ENCODE peak calls at places on chromosomes 11 and 22, in eight cellular contexts. T, I, E, G, M, Q, P and F are unnamed samples.

GRCh38 chr11:38384568-38384967 is 1786.5 kb upstream of the RAG2 start:
- DNase-seq in T (peak; percentile 0), I (no peak), E (no peak), G (no peak), M (no peak), Q (no peak), P (no peak), F (no peak)

GRCh38 chr22:45164217-45165123 is 745 bp downstream of the NUP50 start:
- DNase-seq in T (peak; percentile 16), I (peak; percentile 55), E (peak; percentile 15), G (peak; percentile 45), M (no peak), Q (peak; percentile 32), P (no peak), F (no peak)

GRCh38 chr11:130622126-130622525 is 173.7 kb downstream of the ADAMTS15 start:
- DNase-seq in T (peak; percentile 35), I (no peak), E (no peak), G (no peak), M (no peak), Q (no peak), P (no peak), F (no peak)

GRCh38 chr22:39920134-39920743 is 19.4 kb downstream of the GRAP2 start:
- DNase-seq in T (no peak), I (no peak), E (no peak), G (no peak), M (no peak), Q (no peak), P (no peak), F (no peak)

GRCh38 chr22:50720301-50720845 is 17.6 kb upstream of the ACR start:
- DNase-seq in T (peak; percentile 3), I (no peak), E (no peak), G (no peak), M (no peak), Q (no peak), P (no peak), F (no peak)

GRCh38 chr22:36873614-36874308 is 13.0 kb downstream of the NCF4 start:
- DNase-seq in T (peak; percentile 62), I (peak; percentile 81), E (peak; percentile 28), G (peak; percentile 56), M (peak; percentile 21), Q (peak; percentile 57), P (peak; percentile 20), F (peak; percentile 36)

GRCh38 chr11:16239130-16240105 is 116.9 kb downstream of the SOX6 start:
- DNase-seq in T (no peak), I (no peak), E (no peak), G (no peak), M (no peak), Q (no peak), P (no peak), F (peak; percentile 6)

GRCh38 chr22:35354068-35354467 is 26.8 kb upstream of the HMOX1 start:
- DNase-seq in T (no peak), I (no peak), E (no peak), G (no peak), M (no peak), Q (no peak), P (no peak), F (no peak)

GRCh38 chr11:46127150-46127638 is 5.9 kb upstream of the PHF21A start:
- DNase-seq in T (peak; percentile 74), I (peak; percentile 48), E (no peak), G (peak; percentile 45), M (peak; percentile 76), Q (peak; percentile 47), P (no peak), F (peak; percentile 61)

GRCh38 chr22:35894937-35895708 is 133.5 kb downstream of the RBFOX2 start:
- DNase-seq in T (peak; percentile 79), I (no peak), E (peak; percentile 64), G (no peak), M (no peak), Q (peak; percentile 12), P (no peak), F (peak; percentile 75)

GRCh38 chr11:7449841-7450214 is 35.5 kb upstream of the OLFML1 start:
- DNase-seq in T (no peak), I (no peak), E (peak; percentile 17), G (no peak), M (no peak), Q (no peak), P (no peak), F (peak; percentile 42)

GRCh38 chr11:121590772-121591404 is 138.1 kb upstream of the SORL1-AS1 start:
- DNase-seq in T (no peak), I (no peak), E (no peak), G (no peak), M (no peak), Q (no peak), P (no peak), F (no peak)

GRCh38 chr11:114604179-114604813 is 8.7 kb upstream of the NXPE4 start:
- DNase-seq in T (no peak), I (no peak), E (no peak), G (no peak), M (no peak), Q (no peak), P (no peak), F (no peak)

GRCh38 chr11:44658451-44658850 is 68.3 kb upstream of the TSPAN18 start:
- DNase-seq in T (no peak), I (no peak), E (no peak), G (peak; percentile 48), M (no peak), Q (no peak), P (no peak), F (peak; percentile 3)

GRCh38 chr22:23264610-23265388 is 84.5 kb downstream of the BCR start:
- DNase-seq in T (no peak), I (no peak), E (peak; percentile 88), G (no peak), M (no peak), Q (no peak), P (no peak), F (no peak)

GRCh38 chr11:67373916-67374570 is 645 bp upstream of the CLCF1 start:
- DNase-seq in T (peak; percentile 99), I (peak; percentile 89), E (peak; percentile 89), G (peak; percentile 86), M (no peak), Q (peak; percentile 83), P (peak; percentile 80), F (peak; percentile 99)

GRCh38 chr22:33477131-33478111 is 419.2 kb upstream of the SYN3 start:
- DNase-seq in T (no peak), I (no peak), E (no peak), G (no peak), M (no peak), Q (no peak), P (no peak), F (no peak)

GRCh38 chr11:108135845-108136599 is 14.7 kb downstream of the ACAT1 start:
- DNase-seq in T (peak; percentile 34), I (no peak), E (no peak), G (no peak), M (peak; percentile 26), Q (no peak), P (no peak), F (no peak)

GRCh38 chr11:61827573-61828378 is at the start of gene FADS2:
- DNase-seq in T (peak; percentile 95), I (peak; percentile 94), E (peak; percentile 75), G (peak; percentile 90), M (peak; percentile 82), Q (peak; percentile 63), P (no peak), F (peak; percentile 98)

DNA sequence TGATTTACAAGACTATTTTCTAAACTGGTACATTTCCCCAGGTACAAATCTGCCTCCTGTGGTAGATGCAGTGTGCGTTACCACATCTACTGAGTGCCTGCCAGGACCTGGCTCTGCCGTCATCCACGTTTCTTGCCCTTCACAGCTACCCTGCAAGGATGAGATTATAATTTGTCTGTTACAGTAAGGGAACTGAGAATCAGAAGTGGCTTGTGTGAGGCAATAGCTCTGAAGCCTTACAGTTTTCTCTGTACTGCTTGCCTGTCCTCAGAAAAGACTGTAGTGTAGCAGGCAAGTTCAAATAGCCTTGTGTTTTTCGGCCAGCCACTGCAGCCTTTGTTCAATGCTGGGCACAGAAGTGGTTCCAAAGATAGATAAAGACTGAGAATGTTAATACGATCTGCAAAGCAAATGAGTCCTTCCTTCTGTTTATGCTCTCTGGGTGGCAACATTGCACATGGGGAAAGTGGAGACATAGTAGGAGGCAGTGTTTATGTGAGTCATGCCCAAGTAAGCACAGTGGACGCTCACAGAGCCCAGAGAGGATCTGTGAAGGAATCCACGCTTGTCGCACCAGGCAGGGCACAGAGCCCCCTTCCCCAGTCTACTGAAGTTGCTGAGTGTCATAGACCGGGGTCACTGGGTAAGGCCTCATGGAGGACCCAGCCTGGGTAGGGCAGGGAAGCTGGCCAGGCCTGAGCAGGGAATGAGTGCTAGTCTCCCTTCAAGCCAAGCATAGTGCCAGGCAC is 49.1 kb downstream of the MICAL2 start:
- DNase-seq in T (peak; percentile 91), I (no peak), E (no peak), G (no peak), M (peak; percentile 56), Q (no peak), P (no peak), F (peak; percentile 92)
- H3K4me3 ChIP-seq in T (no peak overlapping the region), I (no peak overlapping the region), E (no peak overlapping the region), G (no peak overlapping the region), M (no peak overlapping the region), Q (no peak overlapping the region), P (no peak overlapping the region), F (no peak overlapping the region)

GRCh38 chr22:29040385-29041275 is 21.0 kb downstream of the C22orf31 start:
- DNase-seq in T (peak; percentile 91), I (no peak), E (peak; percentile 80), G (peak; percentile 88), M (peak; percentile 76), Q (peak; percentile 66), P (peak; percentile 67), F (peak; percentile 79)
- TF ChIP-seq CTCF in T (peak; percentile 99), I (peak; percentile 97), E (peak; percentile 94), G (peak; percentile 99), M (peak; percentile 96), Q (peak; percentile 97), P (peak; percentile 88), F (peak; percentile 92)

DNA sequence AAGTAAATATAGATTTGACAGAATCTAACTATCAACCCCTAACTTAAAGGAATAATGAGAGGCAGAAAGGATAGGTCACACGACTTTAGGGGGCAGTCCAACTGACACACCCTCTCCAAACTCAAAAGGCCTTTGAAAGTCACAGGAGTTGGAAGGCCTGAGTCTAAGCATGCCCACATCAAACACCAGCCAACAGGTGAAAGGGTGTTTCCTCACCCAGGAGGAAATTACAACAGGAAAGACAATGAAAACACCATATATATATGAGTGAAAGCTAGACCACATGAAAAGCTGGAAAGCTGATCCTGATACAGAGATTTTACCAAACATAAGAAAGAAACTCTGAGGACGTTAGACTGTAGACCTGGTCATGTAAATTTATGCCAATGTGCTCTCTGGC is 10.5 kb upstream of the DEPDC7 start:
- DNase-seq in T (no peak), I (no peak), E (no peak), G (no peak), M (no peak), Q (no peak), P (no peak), F (no peak)
- H3K4me3 ChIP-seq in T (no peak overlapping the region), I (no peak overlapping the region), E (no peak overlapping the region), G (no peak overlapping the region), M (no peak overlapping the region), Q (no peak overlapping the region), P (no peak overlapping the region), F (no peak overlapping the region)

DNA sequence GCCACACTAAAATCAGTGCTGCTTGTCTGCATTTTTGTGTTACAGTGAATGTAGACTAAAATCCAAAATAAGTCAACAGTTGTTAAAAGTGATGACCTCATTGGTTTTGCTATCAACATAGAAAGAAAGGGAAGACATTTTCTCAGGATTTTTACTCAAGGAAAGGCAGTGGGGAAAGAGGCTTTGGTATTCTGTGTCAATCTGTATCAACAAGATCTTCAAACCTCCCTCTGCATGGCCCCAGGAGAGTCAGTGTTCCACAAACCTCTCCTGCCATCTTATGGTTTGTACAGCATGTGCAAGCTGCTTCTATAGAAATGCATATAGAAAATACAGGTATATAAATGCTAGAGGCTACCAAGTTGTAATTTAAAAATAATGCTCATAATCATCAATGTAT is 13.8 kb upstream of the OR51M1 start:
- DNase-seq in T (peak; percentile 57), I (no peak), E (no peak), G (peak; percentile 34), M (no peak), Q (no peak), P (no peak), F (peak; percentile 87)
- TF ChIP-seq CTCF in T (peak; percentile 41), I (no peak), E (no peak), G (peak; percentile 39), M (peak; percentile 36), Q (no peak), P (peak; percentile 42), F (peak; percentile 62)